ENCODE peak calls at places on chromosomes 1 and 21, in four cellular contexts. One of them, this sample, is unnamed.

GRCh38 chr1:89035080-89035479 is 12.4 kb upstream of the GBP3 start:
- DNase-seq in cardiac fibroblast: no peak
- DNase-seq in esophagus squamous epithelium: no peak
- DNase-seq in RWPE1: no peak
- DNase-seq in this sample: no peak

GRCh38 chr1:82152356-82153281 is 351.9 kb downstream of the ADGRL2 start:
- DNase-seq in cardiac fibroblast: no peak
- DNase-seq in esophagus squamous epithelium: no peak
- DNase-seq in RWPE1: no peak
- DNase-seq in this sample: no peak

GRCh38 chr1:198088360-198089071 is 68.3 kb upstream of the NEK7 start:
- DNase-seq in cardiac fibroblast: peak
- DNase-seq in esophagus squamous epithelium: no peak
- DNase-seq in RWPE1: peak
- DNase-seq in this sample: no peak

GRCh38 chr1:204376919-204377799 is 17.4 kb upstream of the PLEKHA6 start:
- DNase-seq in cardiac fibroblast: no peak
- DNase-seq in esophagus squamous epithelium: no peak
- DNase-seq in RWPE1: no peak
- DNase-seq in this sample: no peak

GRCh38 chr1:177568702-177569101 is 397.9 kb downstream of the BRINP2 start:
- DNase-seq in cardiac fibroblast: no peak
- DNase-seq in esophagus squamous epithelium: no peak
- DNase-seq in RWPE1: no peak
- DNase-seq in this sample: no peak

GRCh38 chr1:193537266-193538003 is 351.0 kb upstream of the B3GALT2 start:
- DNase-seq in cardiac fibroblast: no peak
- DNase-seq in esophagus squamous epithelium: no peak
- DNase-seq in RWPE1: no peak
- DNase-seq in this sample: peak

GRCh38 chr1:8862528-8862927 is 16.0 kb downstream of the ENO1 start:
- DNase-seq in cardiac fibroblast: no peak
- DNase-seq in esophagus squamous epithelium: no peak
- DNase-seq in RWPE1: no peak
- DNase-seq in this sample: no peak

GRCh38 chr21:38806153-38806941 is 618 bp downstream of the ETS2 start:
- DNase-seq in cardiac fibroblast: no peak
- DNase-seq in esophagus squamous epithelium: no peak
- DNase-seq in RWPE1: no peak
- DNase-seq in this sample: peak

GRCh38 chr1:171742577-171742922 is 685 bp upstream of the VAMP4 start:
- DNase-seq in cardiac fibroblast: peak
- DNase-seq in esophagus squamous epithelium: no peak
- DNase-seq in RWPE1: peak
- DNase-seq in this sample: no peak

GRCh38 chr1:151047591-151047924 is at the start of gene C1orf56:
- DNase-seq in cardiac fibroblast: peak
- DNase-seq in esophagus squamous epithelium: no peak
- DNase-seq in RWPE1: peak
- DNase-seq in this sample: peak

GRCh38 chr1:184745929-184746583 is 8.6 kb downstream of the EDEM3 start:
- DNase-seq in cardiac fibroblast: peak
- DNase-seq in esophagus squamous epithelium: no peak
- DNase-seq in RWPE1: no peak
- DNase-seq in this sample: no peak

GRCh38 chr21:32941263-32941662 is 84.5 kb upstream of the OLIG2 start:
- DNase-seq in cardiac fibroblast: no peak
- DNase-seq in esophagus squamous epithelium: no peak
- DNase-seq in RWPE1: no peak
- DNase-seq in this sample: no peak

GRCh38 chr1:222105393-222105737 is 363.5 kb upstream of the DUSP10 start:
- DNase-seq in cardiac fibroblast: no peak
- DNase-seq in esophagus squamous epithelium: no peak
- DNase-seq in RWPE1: no peak
- DNase-seq in this sample: no peak
- TF ChIP-seq CTCF in cardiac fibroblast: no peak
- TF ChIP-seq CTCF in esophagus squamous epithelium: no peak
- TF ChIP-seq CTCF in RWPE1: no peak
- TF ChIP-seq CTCF in this sample: no peak

GRCh38 chr1:41341365-41341683 is 19.9 kb upstream of the FOXO6 start:
- DNase-seq in cardiac fibroblast: no peak
- DNase-seq in esophagus squamous epithelium: no peak
- DNase-seq in RWPE1: no peak
- DNase-seq in this sample: no peak

GRCh38 chr1:41343790-41344679 is 17.2 kb upstream of the FOXO6 start:
- DNase-seq in cardiac fibroblast: no peak
- DNase-seq in esophagus squamous epithelium: no peak
- DNase-seq in RWPE1: no peak
- DNase-seq in this sample: no peak

GRCh38 chr1:41342774-41343355 is 18.4 kb upstream of the FOXO6 start:
- DNase-seq in cardiac fibroblast: no peak
- DNase-seq in esophagus squamous epithelium: no peak
- DNase-seq in RWPE1: no peak
- DNase-seq in this sample: no peak

GRCh38 chr1:41340655-41341364 is 20.4 kb upstream of the FOXO6 start:
- DNase-seq in cardiac fibroblast: no peak
- DNase-seq in esophagus squamous epithelium: no peak
- DNase-seq in RWPE1: no peak
- DNase-seq in this sample: no peak

GRCh38 chr1:41341756-41342562 is 19.3 kb upstream of the FOXO6 start:
- DNase-seq in cardiac fibroblast: peak
- DNase-seq in esophagus squamous epithelium: no peak
- DNase-seq in RWPE1: no peak
- DNase-seq in this sample: no peak
- TF ChIP-seq CTCF in cardiac fibroblast: no peak
- TF ChIP-seq CTCF in esophagus squamous epithelium: no peak
- TF ChIP-seq CTCF in RWPE1: no peak
- TF ChIP-seq CTCF in this sample: no peak

DNA sequence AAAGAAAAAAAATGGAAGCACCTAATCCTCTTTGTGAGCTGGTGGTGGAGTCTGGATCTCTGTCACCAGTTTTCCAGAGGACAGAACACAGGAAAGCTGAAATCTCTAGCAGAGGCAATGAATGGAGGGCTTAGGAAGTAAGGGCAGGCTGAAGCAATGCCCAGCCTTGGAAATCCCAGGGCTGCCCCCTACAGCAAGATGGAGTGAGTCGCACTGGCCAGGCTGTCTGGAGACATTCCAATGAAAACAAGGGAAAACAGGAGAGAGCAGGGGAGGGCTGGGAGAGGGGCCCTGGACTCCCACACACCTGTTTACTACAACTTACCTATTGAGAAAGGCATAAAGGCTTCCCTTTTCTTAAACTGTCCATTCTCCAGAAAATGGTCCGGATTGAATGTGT is 25.9 kb downstream of the CYP2J2 start:
- DNase-seq in cardiac fibroblast: no peak
- DNase-seq in esophagus squamous epithelium: no peak
- DNase-seq in RWPE1: no peak
- DNase-seq in this sample: no peak
- TF ChIP-seq CTCF in cardiac fibroblast: no peak
- TF ChIP-seq CTCF in esophagus squamous epithelium: no peak
- TF ChIP-seq CTCF in RWPE1: no peak
- TF ChIP-seq CTCF in this sample: no peak

GRCh38 chr1:203038217-203038741 is 12.0 kb downstream of the PPFIA4 start:
- DNase-seq in cardiac fibroblast: peak
- DNase-seq in esophagus squamous epithelium: no peak
- DNase-seq in RWPE1: peak
- DNase-seq in this sample: no peak
- TF ChIP-seq CTCF in cardiac fibroblast: no peak
- TF ChIP-seq CTCF in esophagus squamous epithelium: no peak
- TF ChIP-seq CTCF in RWPE1: no peak
- TF ChIP-seq CTCF in this sample: no peak